ENCODE peak calls at places on chromosomes 16 and 17, in six cellular contexts. S is NCI-H2171, A is islet precursor cell, G is SW 1271, H is endothelial cell, E is progenitor cell of endocrine pancreas. X is an unnamed sample.
A peak's percentile ranks its signal among the peaks of the same experiment; 100 is the strongest.

GRCh38 chr16:66908762-66909559 is 9.7 kb downstream of the CDH16 start:
- DNase-seq in S (no peak), E (no peak), H (no peak), A (no peak), G (no peak), X (no peak)

GRCh38 chr16:55040366-55041086 is 109.9 kb downstream of the IRX5 start:
- DNase-seq in E (no peak), S (no peak), A (peak; percentile 47), H (no peak), G (no peak), X (no peak)

GRCh38 chr16:12893050-12893750 is 8.2 kb upstream of the SHISA9 start:
- DNase-seq in A (no peak), H (no peak), G (no peak), S (no peak), E (no peak), X (no peak)

GRCh38 chr17:41360291-41360995 is 9.2 kb downstream of the KRT33B start:
- DNase-seq in S (no peak), A (peak; percentile 92), E (no peak), G (no peak), H (no peak), X (no peak)

GRCh38 chr17:66945451-66945850 is 19.1 kb upstream of the CACNG4 start:
- DNase-seq in A (peak; percentile 52), S (no peak), H (no peak), E (no peak), G (no peak), X (no peak)

GRCh38 chr17:35749560-35750412 is 3.3 kb downstream of the GAS2L2 start:
- DNase-seq in G (no peak), H (no peak), E (no peak), A (peak; percentile 76), S (no peak), X (no peak)

GRCh38 chr17:52754838-52755237 is 596.3 kb upstream of the CA10 start:
- DNase-seq in S (no peak), E (no peak), H (no peak), G (no peak), A (no peak), X (no peak)

GRCh38 chr17:20266806-20267458 is 200.4 kb downstream of the LGALS9B start:
- DNase-seq in S (peak; percentile 60), E (no peak), H (no peak), A (no peak), G (no peak), X (no peak)

GRCh38 chr17:36592316-36592710 is 634 bp downstream of the DHRS11 start:
- DNase-seq in H (peak; percentile 28), S (no peak), G (no peak), E (no peak), A (peak; percentile 77), X (no peak)

GRCh38 chr17:1967092-1967662 is 58.0 kb downstream of the RTN4RL1 start:
- DNase-seq in H (no peak), A (peak; percentile 93), E (no peak), S (peak; percentile 78), G (no peak), X (no peak)

GRCh38 chr17:75807861-75808260 is 23.3 kb downstream of the UNK start:
- DNase-seq in E (no peak), G (no peak), A (no peak), S (no peak), H (no peak), X (no peak)

GRCh38 chr17:57954421-57955182 is 610 bp downstream of the CUEDC1 start:
- DNase-seq in A (peak; percentile 94), E (no peak), S (peak; percentile 88), H (peak; percentile 42), G (peak; percentile 44), X (no peak)

GRCh38 chr16:67389911-67390815 is 3.1 kb downstream of the TPPP3 start:
- DNase-seq in S (no peak), G (no peak), H (no peak), A (no peak), E (no peak), X (no peak)

GRCh38 chr16:79843145-79843544 is 242.6 kb upstream of the MAF start:
- DNase-seq in H (no peak), G (no peak), S (no peak), A (no peak), E (no peak), X (no peak)

GRCh38 chr17:6465206-6466003 is 21.1 kb downstream of the PIMREG start:
- DNase-seq in E (no peak), S (no peak), H (no peak), A (no peak), G (no peak), X (no peak)

GRCh38 chr16:88515925-88516324 is 54.3 kb upstream of the ZC3H18 start:
- DNase-seq in A (no peak), H (no peak), G (no peak), S (no peak), E (no peak), X (no peak)

GRCh38 chr17:76659928-76660614 is 16.5 kb upstream of the ST6GALNAC1 start:
- DNase-seq in E (no peak), A (peak; percentile 96), H (no peak), S (peak; percentile 42), G (no peak), X (no peak)

GRCh38 chr17:29514792-29515191 is 52.0 kb downstream of the ABHD15 start:
- DNase-seq in E (no peak), S (no peak), G (no peak), H (no peak), A (no peak), X (no peak)

GRCh38 chr17:28334176-28334575 is 1.1 kb downstream of the IFT20 start:
- DNase-seq in G (no peak), A (peak; percentile 46), E (no peak), H (peak; percentile 24), S (no peak), X (no peak)

GRCh38 chr16:88382491-88383400 is at the start of gene ZNF469:
- DNase-seq in H (peak; percentile 43), G (no peak), E (no peak), A (no peak), S (no peak), X (no peak)

GRCh38 chr17:73228748-73229236 is 32.9 kb downstream of the CPSF4L start:
- DNase-seq in E (no peak), G (peak; percentile 51), S (no peak), H (no peak), A (peak; percentile 77), X (no peak)

GRCh38 chr16:86143666-86144065 is 244.7 kb downstream of the IRF8 start:
- DNase-seq in G (no peak), A (no peak), E (no peak), S (no peak), H (no peak), X (no peak)

GRCh38 chr16:87457051-87457611 is 35.7 kb downstream of the ZCCHC14 start:
- DNase-seq in A (no peak), H (no peak), G (peak; percentile 72), S (no peak), E (no peak), X (no peak)

GRCh38 chr16:48381201-48381600 is 4.0 kb downstream of the SIAH1 start:
- DNase-seq in E (no peak), H (no peak), G (no peak), S (no peak), A (peak; percentile 33), X (no peak)

GRCh38 chr17:19470529-19471261 is 59.7 kb downstream of the RNF112 start:
- DNase-seq in A (no peak), H (no peak), S (peak; percentile 59), E (no peak), G (no peak), X (no peak)

GRCh38 chr16:87690911-87691685 is 74.7 kb downstream of the KLHDC4 start:
- DNase-seq in E (no peak), G (no peak), S (no peak), A (no peak), H (no peak), X (no peak)

GRCh38 chr17:12709063-12709462 is 43.4 kb downstream of the MYOCD start:
- DNase-seq in S (no peak), A (no peak), E (no peak), H (no peak), G (no peak), X (no peak)

GRCh38 chr16:12551946-12552345 is 251.7 kb downstream of the CPPED1 start:
- DNase-seq in G (no peak), A (no peak), H (no peak), S (no peak), E (no peak), X (no peak)

GRCh38 chr17:30002088-30002487 is 60.7 kb downstream of the EFCAB5 start:
- DNase-seq in E (no peak), S (no peak), H (no peak), G (no peak), A (no peak), X (no peak)

GRCh38 chr17:64229815-64230550 is 33.1 kb downstream of the TEX2 start:
- DNase-seq in H (no peak), E (no peak), S (no peak), G (no peak), A (peak; percentile 51), X (no peak)

GRCh38 chr16:49602201-49603041 is 228.8 kb downstream of the C16orf78 start:
- DNase-seq in S (no peak), H (no peak), E (no peak), A (peak; percentile 50), G (no peak), X (no peak)

GRCh38 chr16:86547286-86547685 is 7.7 kb downstream of the MTHFSD start:
- DNase-seq in A (no peak), H (no peak), E (no peak), S (no peak), G (no peak), X (no peak)

GRCh38 chr17:55601874-55602364 is 90.7 kb upstream of the SMIM36 start:
- DNase-seq in G (peak; percentile 9), S (no peak), A (peak; percentile 86), H (peak; percentile 33), E (no peak), X (no peak)

GRCh38 chr17:42199411-42200011 is 5.2 kb upstream of the GHDC start:
- DNase-seq in S (no peak), E (no peak), H (no peak), G (no peak), A (no peak), X (no peak)

GRCh38 chr16:3655791-3656490 is 1.4 kb downstream of the DNASE1 start:
- DNase-seq in G (no peak), A (peak; percentile 51), H (no peak), S (no peak), E (no peak), X (no peak)

GRCh38 chr17:63945851-63946439 is 13.8 kb upstream of the CD79B start:
- DNase-seq in E (no peak), A (no peak), G (no peak), H (no peak), S (no peak), X (no peak)

GRCh38 chr16:19883296-19883951 is 1.2 kb downstream of the GPRC5B start:
- DNase-seq in S (no peak), H (peak; percentile 51), A (peak; percentile 76), E (peak; percentile 45), G (no peak), X (no peak)

GRCh38 chr17:36092228-36092627 is 2.3 kb upstream of the CCL3 start:
- DNase-seq in H (no peak), S (no peak), E (no peak), G (no peak), A (no peak), X (no peak)